ENCODE peak calls at places on chromosomes 7 and 10, in four cellular contexts. M, R, Q and V are unnamed samples.
A peak's percentile ranks its signal among the peaks of the same experiment; 100 is the strongest.

GRCh38 chr10:125344573-125345121 is 184.3 kb upstream of the CTBP2 start:
- DNase-seq in M (no peak), R (no peak), Q (no peak), V (peak; percentile 8)

GRCh38 chr7:12765431-12766100 is 78.1 kb downstream of the ARL4A start:
- DNase-seq in M (no peak), R (no peak), Q (no peak), V (no peak)

GRCh38 chr7:47453093-47454056 is 128.5 kb downstream of the TNS3 start:
- DNase-seq in M (no peak), R (no peak), Q (no peak), V (no peak)

GRCh38 chr10:125553091-125553490 is 129.9 kb downstream of the TEX36 start:
- DNase-seq in M (no peak), R (no peak), Q (no peak), V (no peak)

GRCh38 chr10:92923416-92923815 is 75.1 kb downstream of the EXOC6 start:
- DNase-seq in M (no peak), R (no peak), Q (no peak), V (no peak)

GRCh38 chr7:90876701-90877100 is 280.6 kb downstream of the CDK14 start:
- DNase-seq in M (no peak), R (no peak), Q (no peak), V (no peak)

GRCh38 chr7:33643497-33643896 is 261.8 kb upstream of the BMPER start:
- DNase-seq in M (no peak), R (no peak), Q (no peak), V (no peak)

GRCh38 chr10:104127411-104127810 is 5.4 kb downstream of the SFR1 start:
- DNase-seq in M (no peak), R (no peak), Q (peak; percentile 54), V (no peak)

GRCh38 chr7:92020636-92021035 is 80.0 kb downstream of the AKAP9 start:
- DNase-seq in M (no peak), R (no peak), Q (no peak), V (no peak)

GRCh38 chr10:10542368-10542961 is 475.2 kb upstream of the CELF2 start:
- DNase-seq in M (no peak), R (no peak), Q (no peak), V (no peak)

GRCh38 chr7:139720705-139721231 is 57.0 kb downstream of the HIPK2 start:
- DNase-seq in M (no peak), R (no peak), Q (no peak), V (no peak)

GRCh38 chr10:24556746-24557742 is 166.6 kb downstream of the ARHGAP21 start:
- DNase-seq in M (peak; percentile 52), R (peak; percentile 43), Q (no peak), V (no peak)

GRCh38 chr10:14953452-14954000 is 370 bp downstream of the DCLRE1C start:
- DNase-seq in M (peak; percentile 62), R (no peak), Q (no peak), V (peak; percentile 40)

GRCh38 chr10:5183923-5184322 is 1.0 kb downstream of the AKR1C8 start:
- DNase-seq in M (no peak), R (no peak), Q (no peak), V (no peak)

GRCh38 chr7:134460000-134460399 is 1.1 kb upstream of the AKR1B1 start:
- DNase-seq in M (no peak), R (no peak), Q (no peak), V (no peak)

GRCh38 chr7:4690953-4691856 is 9.1 kb downstream of the FOXK1 start:
- DNase-seq in M (no peak), R (no peak), Q (no peak), V (no peak)

GRCh38 chr10:107880185-107880584 is 715.7 kb upstream of the SORCS1 start:
- DNase-seq in M (no peak), R (no peak), Q (no peak), V (no peak)

GRCh38 chr10:113554214-113554613 is 1.4 kb downstream of the HABP2 start:
- DNase-seq in M (no peak), R (no peak), Q (no peak), V (no peak)

GRCh38 chr10:84291389-84291788 is 37.0 kb upstream of the CCSER2 start:
- DNase-seq in M (peak; percentile 37), R (peak; percentile 22), Q (no peak), V (no peak)

GRCh38 chr7:44197487-44197886 is 3.3 kb upstream of the YKT6 start:
- DNase-seq in M (no peak), R (no peak), Q (no peak), V (no peak)

GRCh38 chr10:124657806-124658205 is 86.4 kb downstream of the FAM53B start:
- DNase-seq in M (no peak), R (no peak), Q (no peak), V (peak; percentile 40)

GRCh38 chr10:16314259-16314658 is 122.6 kb upstream of the PTER start:
- DNase-seq in M (peak; percentile 20), R (peak; percentile 20), Q (no peak), V (no peak)

GRCh38 chr7:14630048-14630447 is 272.5 kb downstream of the DGKB start:
- DNase-seq in M (no peak), R (no peak), Q (no peak), V (peak; percentile 2)

GRCh38 chr7:106075937-106076336 is 36.2 kb downstream of the SYPL1 start:
- DNase-seq in M (no peak), R (no peak), Q (no peak), V (no peak)
- TF ChIP-seq HDAC6 in M (no peak), R (no peak), Q (no peak), V (no peak)

GRCh38 chr7:17624379-17624778 is 315.9 kb downstream of the SNX13 start:
- DNase-seq in M (no peak), R (no peak), Q (no peak), V (no peak)

GRCh38 chr7:17623546-17624185 is 316.6 kb downstream of the SNX13 start:
- DNase-seq in M (no peak), R (no peak), Q (no peak), V (no peak)

GRCh38 chr7:17625038-17625437 is 315.3 kb downstream of the SNX13 start:
- DNase-seq in M (no peak), R (no peak), Q (no peak), V (no peak)

GRCh38 chr7:17620588-17620987 is 319.7 kb downstream of the SNX13 start:
- DNase-seq in M (no peak), R (no peak), Q (no peak), V (no peak)

DNA sequence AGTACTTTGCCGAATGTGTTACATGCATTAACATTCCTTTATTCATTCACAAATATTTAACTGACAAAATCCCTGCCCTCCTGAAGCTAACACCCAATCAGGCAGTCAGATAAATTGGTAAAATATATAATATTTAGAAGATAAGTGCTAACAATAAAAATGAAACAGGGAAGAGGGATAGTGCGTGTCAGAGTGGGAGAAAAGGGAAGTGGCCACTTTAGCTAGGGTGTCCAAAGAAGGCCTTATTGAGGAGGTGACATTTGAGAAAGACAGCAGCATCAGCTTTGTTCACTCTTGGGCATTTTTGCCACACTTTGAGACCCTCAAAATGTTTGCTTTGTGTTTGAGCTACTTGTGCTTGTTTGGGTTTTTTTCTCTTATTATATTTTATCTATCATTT is 317.9 kb downstream of the SNX13 start:
- DNase-seq in M (no peak), R (no peak), Q (no peak), V (no peak)
- TF ChIP-seq HDAC6 in M (no peak), R (no peak), Q (no peak), V (no peak)

GRCh38 chr10:120436431-120437142 is 20.4 kb upstream of the PLPP4 start:
- DNase-seq in M (peak; percentile 10), R (no peak), Q (no peak), V (no peak)
- TF ChIP-seq HDAC6 in M (no peak), R (no peak), Q (no peak), V (no peak)

GRCh38 chr10:1347962-1348772 is 292.0 kb downstream of the WDR37 start:
- DNase-seq in M (no peak), R (no peak), Q (no peak), V (no peak)
- TF ChIP-seq HDAC6 in M (no peak), R (no peak), Q (no peak), V (no peak)

GRCh38 chr10:35572583-35572982 is 32.6 kb upstream of the GJD4 start:
- DNase-seq in M (no peak), R (no peak), Q (no peak), V (no peak)

GRCh38 chr10:35573786-35574185 is 31.4 kb upstream of the GJD4 start:
- DNase-seq in M (no peak), R (no peak), Q (no peak), V (no peak)

GRCh38 chr10:35576730-35577129 is 28.4 kb upstream of the GJD4 start:
- DNase-seq in M (no peak), R (no peak), Q (no peak), V (no peak)

GRCh38 chr10:35575640-35576039 is 29.5 kb upstream of the GJD4 start:
- DNase-seq in M (no peak), R (no peak), Q (no peak), V (no peak)

GRCh38 chr10:35574924-35575352 is 30.2 kb upstream of the GJD4 start:
- DNase-seq in M (peak; percentile 27), R (no peak), Q (peak; percentile 61), V (no peak)
- TF ChIP-seq HDAC6 in M (no peak), R (no peak), Q (no peak), V (no peak)

DNA sequence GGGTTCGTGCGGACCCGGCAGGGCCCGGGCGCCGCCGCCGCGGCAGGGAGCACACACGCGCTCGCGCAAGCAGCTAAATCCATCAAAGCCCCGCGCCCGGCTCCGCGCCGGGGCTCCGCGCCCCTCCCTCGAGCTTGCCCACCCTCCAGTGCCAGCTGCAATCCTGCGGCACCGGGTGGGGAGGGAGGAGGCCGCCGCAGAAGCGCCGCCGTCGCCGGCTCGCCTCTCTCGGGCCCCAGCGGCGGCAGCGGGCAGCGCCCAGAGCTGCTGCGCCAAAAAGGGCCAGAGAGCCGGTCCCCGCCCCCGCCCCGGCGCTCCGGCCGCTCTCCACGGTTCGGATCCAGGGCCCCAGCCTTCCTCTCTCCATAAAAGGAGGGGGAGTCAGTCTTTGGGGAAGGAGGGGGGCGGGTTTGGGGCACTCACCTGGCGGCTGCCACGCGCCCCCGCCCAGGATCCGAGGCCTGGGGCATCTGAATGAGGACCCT is 370 bp upstream of the PDGFA start:
- DNase-seq in M (peak; percentile 70), R (no peak), Q (peak; percentile 85), V (no peak)
- TF ChIP-seq HDAC6 in M (no peak), R (no peak), Q (no peak), V (no peak)

GRCh38 chr7:70241776-70242175 is 643.5 kb downstream of the AUTS2 start:
- DNase-seq in M (no peak), R (no peak), Q (no peak), V (no peak)
- TF ChIP-seq HDAC6 in M (no peak), R (no peak), Q (no peak), V (no peak)

DNA sequence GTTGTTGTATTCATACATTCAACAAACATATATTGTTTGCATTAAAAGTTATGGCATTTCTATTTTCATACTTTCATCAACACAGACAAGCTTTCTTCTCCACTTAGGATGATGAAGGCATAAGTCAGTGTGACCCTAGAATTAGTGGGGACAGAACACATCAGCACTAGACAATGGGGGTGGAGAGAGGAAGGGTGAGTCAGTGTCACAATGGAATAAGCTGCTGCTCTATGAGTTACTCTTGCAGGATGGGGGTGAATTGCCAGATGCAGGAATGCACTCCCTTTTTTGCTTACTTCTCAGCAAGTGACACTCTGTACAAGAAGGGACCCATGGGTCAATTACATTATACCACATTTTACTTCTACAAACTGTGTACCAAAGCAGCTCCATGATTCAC is 74.0 kb downstream of the DGKI start:
- DNase-seq in M (no peak), R (no peak), Q (no peak), V (no peak)
- TF ChIP-seq HDAC6 in M (no peak), R (no peak), Q (no peak), V (no peak)